ENCODE peak calls at places on chromosome 1, in five cellular contexts. O is A549, V is HepG2, M is H1, D is K562. K is an unnamed sample.

GRCh38 chr1:214280386-214281029 is 451 bp upstream of the SMYD2 start:
- DNase-seq in O (peak), V (peak), M (no peak), D (peak), K (no peak)

GRCh38 chr1:1360511-1361169 is 2.3 kb upstream of the MXRA8 start:
- DNase-seq in O (no peak), V (peak), M (no peak), D (no peak), K (no peak)

GRCh38 chr1:89739013-89739843 is 81.6 kb upstream of the LRRC8D start:
- DNase-seq in O (no peak), V (no peak), M (no peak), D (peak), K (no peak)

GRCh38 chr1:103489881-103490280 is 35.6 kb upstream of the RNPC3 start:
- DNase-seq in O (no peak), V (no peak), M (no peak), D (no peak), K (no peak)

GRCh38 chr1:113325039-113325438 is 65.3 kb upstream of the MAGI3 start:
- DNase-seq in O (no peak), V (peak), M (no peak), D (peak), K (no peak)

GRCh38 chr1:90973897-90974798 is 47.7 kb downstream of the ZNF644 start:
- DNase-seq in O (no peak), V (no peak), M (peak), D (peak), K (no peak)

GRCh38 chr1:204992499-204992898 is 50.5 kb upstream of the CNTN2 start:
- DNase-seq in O (no peak), V (no peak), M (no peak), D (no peak), K (no peak)

GRCh38 chr1:229407206-229408026 is 26.5 kb downstream of the ACTA1 start:
- DNase-seq in O (no peak), V (no peak), M (no peak), D (no peak), K (no peak)

GRCh38 chr1:150168960-150169565 is 19.3 kb downstream of the PLEKHO1 start:
- DNase-seq in O (peak), V (peak), M (no peak), D (peak), K (no peak)

DNA sequence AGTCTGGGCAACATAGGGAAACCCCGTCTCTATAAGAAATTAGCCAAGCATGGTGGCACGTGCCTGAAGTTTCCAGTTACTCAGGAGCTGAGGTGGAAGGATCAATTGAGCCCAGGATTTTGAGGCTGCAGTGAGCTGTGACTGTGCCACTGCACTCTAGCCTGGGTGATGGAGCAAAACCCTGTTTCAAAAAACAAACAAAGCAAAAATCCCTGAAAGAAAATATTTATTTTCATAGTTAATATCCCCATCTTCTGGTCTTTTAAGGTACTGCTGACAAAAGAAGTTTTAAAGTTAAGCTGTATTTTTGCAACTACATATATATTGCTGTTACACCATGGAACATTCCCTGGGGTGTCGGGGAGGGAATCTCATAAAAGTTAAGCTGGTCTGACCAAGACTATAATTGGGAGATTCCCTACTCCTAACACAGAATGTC is 26.0 kb downstream of the VAMP4 start:
- DNase-seq in O (no peak), V (peak), M (no peak), D (peak), K (no peak)
- TF ChIP-seq KDM1A in O (no peak), V (no peak), M (no peak), D (no peak), K (no peak)

GRCh38 chr1:167987174-167987573 is 50.3 kb upstream of the MPC2 start:
- DNase-seq in O (no peak), V (no peak), M (no peak), D (no peak), K (no peak)
- TF ChIP-seq KDM1A in O (no peak), V (no peak), M (no peak), D (no peak), K (no peak)

GRCh38 chr1:34842952-34843371 is 16.6 kb downstream of the SMIM12 start:
- DNase-seq in O (no peak), V (no peak), M (no peak), D (peak), K (no peak)
- TF ChIP-seq KDM1A in O (no peak), V (no peak), M (no peak), D (no peak), K (no peak)

GRCh38 chr1:3864884-3865283 is 7.6 kb downstream of the DFFB start:
- DNase-seq in O (no peak), V (no peak), M (no peak), D (no peak), K (peak)
- TF ChIP-seq KDM1A in O (no peak), V (no peak), M (no peak), D (no peak), K (no peak)

GRCh38 chr1:9179450-9179849 is 50.5 kb upstream of the GPR157 start:
- DNase-seq in O (no peak), V (no peak), M (no peak), D (no peak), K (no peak)
- TF ChIP-seq KDM1A in O (no peak), V (no peak), M (no peak), D (no peak), K (no peak)